ENCODE peak calls at places on chromosome 20, in four cellular contexts. U is AG08396, X is AG10803, M is NCI-H1436. R is an unnamed sample.

GRCh38 chr20:59830107-59831023 is 103.1 kb downstream of the SYCP2 start:
- DNase-seq in U (no peak), X (no peak), M (no peak), R (no peak)

GRCh38 chr20:25389381-25389857 is 1.2 kb downstream of the ABHD12 start:
- DNase-seq in U (peak), X (peak), M (no peak), R (no peak)

GRCh38 chr20:34771680-34772081 is 53.8 kb downstream of the NCOA6 start:
- DNase-seq in U (no peak), X (peak), M (no peak), R (no peak)

GRCh38 chr20:18138639-18139583 is 1.2 kb downstream of the KAT14 start:
- DNase-seq in U (no peak), X (no peak), M (no peak), R (no peak)

GRCh38 chr20:50691585-50692552 is 527 bp upstream of the RIPOR3 start:
- DNase-seq in U (peak), X (peak), M (no peak), R (no peak)

GRCh38 chr20:63124782-63125580 is 91.0 kb downstream of the YTHDF1 start:
- DNase-seq in U (no peak), X (no peak), M (no peak), R (no peak)

GRCh38 chr20:63033635-63034510 is 27.1 kb upstream of the BHLHE23 start:
- DNase-seq in U (no peak), X (no peak), M (no peak), R (no peak)

GRCh38 chr20:235891-236290 is 8.8 kb downstream of the DEFB129 start:
- DNase-seq in U (peak), X (peak), M (no peak), R (no peak)

GRCh38 chr20:9051508-9051907 is 17.4 kb upstream of the PLCB4 start:
- DNase-seq in U (peak), X (peak), M (no peak), R (no peak)

GRCh38 chr20:19275630-19276071 is 63.2 kb downstream of the SLC24A3 start:
- DNase-seq in U (peak), X (peak), M (peak), R (no peak)

GRCh38 chr20:3447321-3447720 is 23.5 kb upstream of the ATRN start:
- DNase-seq in U (no peak), X (no peak), M (no peak), R (no peak)

GRCh38 chr20:14612389-14612788 is 275.0 kb upstream of the FLRT3 start:
- DNase-seq in U (no peak), X (peak), M (peak), R (peak)

GRCh38 chr20:19783966-19784401 is 25.9 kb downstream of the RIN2 start:
- DNase-seq in U (no peak), X (peak), M (no peak), R (no peak)

GRCh38 chr20:44180814-44181213 is 6.2 kb downstream of the JPH2 start:
- DNase-seq in U (no peak), X (peak), M (no peak), R (no peak)

GRCh38 chr20:42492285-42492684 is 697.4 kb downstream of the PTPRT start:
- DNase-seq in U (no peak), X (no peak), M (no peak), R (no peak)

GRCh38 chr20:57060407-57061057 is 205.9 kb downstream of the BMP7 start:
- DNase-seq in U (no peak), X (no peak), M (no peak), R (no peak)

GRCh38 chr20:39849664-39850063 is 839.4 kb downstream of the MAFB start:
- DNase-seq in U (peak), X (peak), M (no peak), R (no peak)

GRCh38 chr20:18057106-18057993 is at the start of gene OVOL2:
- DNase-seq in U (peak), X (no peak), M (peak), R (peak)

GRCh38 chr20:57589728-57590484 is 29.0 kb downstream of the PCK1 start:
- DNase-seq in U (no peak), X (no peak), M (no peak), R (no peak)